ENCODE peak calls at places on chromosomes 5 and 9, in four cellular contexts. P is H54; E is naive thymus-derived CD4-positive, alpha-beta T cell; L is anterior cingulate cortex. K is an unnamed sample.

GRCh38 chr5:80516826-80517225 is 28.9 kb downstream of the FAM151B start:
- DNase-seq in P (peak), E (no peak), L (no peak), K (no peak)

GRCh38 chr9:90726215-90726614 is 75.4 kb upstream of the SYK start:
- DNase-seq in P (no peak), E (no peak), L (no peak), K (no peak)

GRCh38 chr5:145568581-145568980 is 266.6 kb downstream of the PRELID2 start:
- DNase-seq in P (no peak), E (no peak), L (no peak), K (no peak)

GRCh38 chr9:77731930-77732329 is 83.8 kb upstream of the GNA14 start:
- DNase-seq in P (no peak), E (no peak), L (no peak), K (no peak)

GRCh38 chr9:136133959-136134484 is 15.3 kb upstream of the TMEM250 start:
- DNase-seq in P (no peak), E (no peak), L (no peak), K (no peak)

GRCh38 chr5:181043285-181044092 is 3.4 kb downstream of the BTNL9 start:
- DNase-seq in P (no peak), E (no peak), L (no peak), K (no peak)

GRCh38 chr9:12988259-12988658 is 213.4 kb downstream of the LURAP1L start:
- DNase-seq in P (no peak), E (no peak), L (no peak), K (no peak)

GRCh38 chr9:131095666-131096489 is 453 bp upstream of the AIF1L start:
- DNase-seq in P (no peak), E (no peak), L (peak), K (no peak)

GRCh38 chr5:17355585-17356346 is 138.3 kb downstream of the BASP1 start:
- DNase-seq in P (no peak), E (no peak), L (no peak), K (no peak)

GRCh38 chr5:177382423-177383029 is 1.7 kb upstream of the SLC34A1 start:
- DNase-seq in P (no peak), E (peak), L (no peak), K (no peak)

GRCh38 chr9:113645972-113646241 is 182.4 kb downstream of the RGS3 start:
- DNase-seq in P (no peak), E (no peak), L (no peak), K (no peak)

GRCh38 chr9:94919376-94920098 is 193.0 kb downstream of the AOPEP start:
- DNase-seq in P (no peak), E (no peak), L (no peak), K (no peak)

GRCh38 chr5:109005611-109006010 is 257.9 kb downstream of the FER start:
- DNase-seq in P (no peak), E (no peak), L (no peak), K (no peak)

GRCh38 chr5:111747336-111747735 is 9.7 kb downstream of the NREP start:
- DNase-seq in P (no peak), E (no peak), L (no peak), K (no peak)

GRCh38 chr9:137953683-137954438 is 76.3 kb downstream of the CACNA1B start:
- DNase-seq in P (no peak), E (no peak), L (no peak), K (no peak)

GRCh38 chr9:110156902-110157301 is 51.1 kb downstream of the C9orf152 start:
- DNase-seq in P (no peak), E (peak), L (no peak), K (no peak)

GRCh38 chr9:136806067-136806466 is 1.7 kb upstream of the RABL6 start:
- DNase-seq in P (no peak), E (no peak), L (no peak), K (no peak)

GRCh38 chr9:15834541-15834940 is 281.7 kb downstream of the CCDC171 start:
- DNase-seq in P (no peak), E (no peak), L (no peak), K (no peak)

GRCh38 chr5:150075233-150075632 is 11.1 kb downstream of the CSF1R start:
- DNase-seq in P (no peak), E (no peak), L (no peak), K (no peak)

GRCh38 chr5:173848986-173849596 is 39.1 kb upstream of the CPEB4 start:
- DNase-seq in P (no peak), E (no peak), L (no peak), K (no peak)

GRCh38 chr5:118999696-119000095 is 11.3 kb upstream of the DTWD2 start:
- DNase-seq in P (no peak), E (no peak), L (no peak), K (no peak)

GRCh38 chr9:118522093-118523028 is 818.2 kb downstream of the TLR4 start:
- DNase-seq in P (peak), E (no peak), L (no peak), K (no peak)

GRCh38 chr5:135450957-135451356 is 1.2 kb downstream of the TIFAB start:
- DNase-seq in P (no peak), E (no peak), L (no peak), K (no peak)

GRCh38 chr9:70673844-70674243 is 259.4 kb upstream of the KLF9 start:
- DNase-seq in P (no peak), E (no peak), L (no peak), K (no peak)

GRCh38 chr5:94524841-94525697 is 93.3 kb downstream of the KIAA0825 start:
- DNase-seq in P (no peak), E (peak), L (no peak), K (no peak)

GRCh38 chr9:37943329-37944265 is 39.7 kb upstream of the SLC25A51 start:
- DNase-seq in P (peak), E (no peak), L (no peak), K (peak)

GRCh38 chr5:141493500-141494422 is 4.9 kb downstream of the PCDHGC5 start:
- DNase-seq in P (no peak), E (no peak), L (peak), K (no peak)

GRCh38 chr9:14910178-14910805 is at the start of gene FREM1:
- DNase-seq in P (no peak), E (no peak), L (no peak), K (no peak)

GRCh38 chr5:81750308-81751008 is 439 bp downstream of the SSBP2 start:
- DNase-seq in P (peak), E (no peak), L (no peak), K (no peak)

GRCh38 chr5:150152636-150153462 is 2.8 kb downstream of the PDGFRB start:
- DNase-seq in P (no peak), E (no peak), L (no peak), K (no peak)

GRCh38 chr5:92504346-92504745 is 1076.7 kb downstream of the NR2F1-AS1 start:
- DNase-seq in P (no peak), E (no peak), L (no peak), K (no peak)

GRCh38 chr5:138544171-138545134 is 1.4 kb upstream of the ETF1 start:
- DNase-seq in P (no peak), E (no peak), L (no peak), K (no peak)

GRCh38 chr9:129481424-129481823 is 139.5 kb downstream of the C9orf50 start:
- DNase-seq in P (no peak), E (no peak), L (no peak), K (no peak)

GRCh38 chr9:134325813-134326753 is at the start of gene RXRA:
- DNase-seq in P (peak), E (peak), L (peak), K (peak)

K was measured in breast epithelium.